ENCODE peak calls at places on chromosomes 2 and 18, in five cellular contexts. T, J, E, A and O are unnamed samples.

GRCh38 chr2:132538331-132538855 is 121.8 kb downstream of the GPR39 start:
- DNase-seq in T (no peak), J (no peak), E (no peak), A (no peak), O (no peak)

GRCh38 chr2:163593941-163594340 is 141.9 kb downstream of the FIGN start:
- DNase-seq in T (no peak), J (no peak), E (no peak), A (no peak), O (no peak)

GRCh38 chr2:161146996-161147395 is 13.2 kb upstream of the TANK start:
- DNase-seq in T (no peak), J (no peak), E (no peak), A (no peak), O (no peak)

GRCh38 chr2:76985387-76986136 is 536.6 kb downstream of the LRRTM4 start:
- DNase-seq in T (no peak), J (no peak), E (peak; percentile 45), A (peak; percentile 33), O (no peak)

GRCh38 chr2:54060000-54060399 is 55.4 kb upstream of the ACYP2 start:
- DNase-seq in T (peak; percentile 65), J (no peak), E (no peak), A (no peak), O (no peak)

GRCh38 chr2:98869868-98870267 is 66.2 kb downstream of the CRACDL start:
- DNase-seq in T (no peak), J (no peak), E (no peak), A (no peak), O (no peak)

GRCh38 chr2:52995439-52995838 is 772.2 kb upstream of the CHAC2 start:
- DNase-seq in T (peak; percentile 32), J (no peak), E (no peak), A (no peak), O (no peak)

GRCh38 chr2:118437501-118437900 is 349.2 kb downstream of the INSIG2 start:
- DNase-seq in T (no peak), J (no peak), E (no peak), A (no peak), O (no peak)

DNA sequence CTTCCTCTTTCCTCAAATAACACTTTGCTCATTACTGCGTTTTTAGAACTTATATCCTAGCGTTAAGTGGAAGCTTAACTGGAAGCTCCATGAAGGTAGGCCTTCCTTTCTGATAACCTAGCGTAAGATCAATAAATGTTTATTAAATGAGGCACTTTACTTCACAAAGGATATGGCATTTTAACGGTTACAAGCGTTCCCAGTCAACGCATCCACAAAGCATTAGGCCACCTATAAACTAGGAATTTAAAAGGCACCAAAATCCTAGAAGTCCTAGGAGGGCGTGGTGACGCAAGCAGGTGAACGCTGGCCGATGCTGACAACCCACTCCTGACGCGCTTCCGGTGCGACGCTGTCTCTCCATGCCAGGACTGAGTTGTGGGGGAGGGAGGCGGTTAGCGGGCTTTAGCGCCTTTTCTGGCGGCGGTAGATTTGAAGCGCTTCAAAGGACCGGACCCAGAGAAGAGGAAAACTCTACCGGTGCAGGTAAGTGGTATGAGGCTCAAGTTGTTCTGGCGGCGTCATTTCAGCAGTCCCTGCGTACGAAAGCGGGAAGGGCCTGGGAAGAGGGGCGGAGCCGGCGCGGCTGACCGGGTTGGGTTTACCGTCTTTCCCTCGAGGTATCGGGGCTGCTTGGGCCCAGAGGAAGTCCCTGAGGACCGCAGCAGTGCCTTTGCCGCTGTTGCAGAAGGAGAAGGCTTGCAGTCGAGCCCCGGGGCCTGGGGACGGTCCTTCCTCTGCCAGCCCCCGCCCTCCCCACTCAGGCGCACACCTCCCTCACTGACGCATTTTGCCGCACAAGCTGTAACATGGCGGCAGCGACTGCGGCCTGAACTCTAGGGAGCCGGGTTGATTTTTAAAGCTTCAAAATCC is at the start of gene PPIG:
- DNase-seq in T (peak; percentile 91), J (peak; percentile 56), E (peak; percentile 72), A (peak; percentile 94), O (peak; percentile 95)
- H2AK5ac ChIP-seq in T (peak within 1 kb of the TSS; percentile 67), J (peak within 1 kb of the TSS; percentile 65), E (no peak within 1 kb of the TSS), A (peak within 1 kb of the TSS; percentile 87), O (peak within 1 kb of the TSS; percentile 1)

GRCh38 chr18:26457611-26458350 is 90.6 kb downstream of the KCTD1 start:
- DNase-seq in T (no peak), J (peak; percentile 75), E (peak; percentile 33), A (no peak), O (peak; percentile 30)
- H3K36me3 ChIP-seq in T (peaks cover 7% of the 10 kb centered on the region), J (no peaks in the 10 kb centered on the region), E (peaks cover 86% of the 10 kb centered on the region), A (peaks cover 8% of the 10 kb centered on the region), O (peaks cover 6% of the 10 kb centered on the region)

GRCh38 chr2:104687147-104687546 is 166.8 kb upstream of the POU3F3 start:
- DNase-seq in T (no peak), J (no peak), E (no peak), A (no peak), O (no peak)
- H3K14ac ChIP-seq in T (no peak overlapping the region), J (no peak overlapping the region), E (no peak overlapping the region), A (no peak overlapping the region), O (no peak overlapping the region)

GRCh38 chr2:215713393-215713792 is 277.5 kb upstream of the FN1 start:
- DNase-seq in T (peak; percentile 90), J (no peak), E (no peak), A (peak; percentile 92), O (no peak)

GRCh38 chr2:215711484-215712034 is 275.7 kb upstream of the FN1 start:
- DNase-seq in T (peak; percentile 78), J (no peak), E (no peak), A (peak; percentile 74), O (no peak)

GRCh38 chr2:215712219-215712849 is 276.5 kb upstream of the FN1 start:
- DNase-seq in T (no peak), J (no peak), E (no peak), A (peak; percentile 32), O (no peak)

GRCh38 chr2:215716971-215717370 is 281.1 kb upstream of the FN1 start:
- DNase-seq in T (no peak), J (no peak), E (no peak), A (no peak), O (no peak)

GRCh38 chr2:215712850-215713230 is 277.0 kb upstream of the FN1 start:
- DNase-seq in T (peak; percentile 47), J (no peak), E (no peak), A (peak; percentile 59), O (no peak)
- H2AK5ac ChIP-seq in T (peak overlapping the region; percentile 92), J (no peak overlapping the region), E (no peak overlapping the region), A (peak overlapping the region; percentile 88), O (peak overlapping the region; percentile 32)

DNA sequence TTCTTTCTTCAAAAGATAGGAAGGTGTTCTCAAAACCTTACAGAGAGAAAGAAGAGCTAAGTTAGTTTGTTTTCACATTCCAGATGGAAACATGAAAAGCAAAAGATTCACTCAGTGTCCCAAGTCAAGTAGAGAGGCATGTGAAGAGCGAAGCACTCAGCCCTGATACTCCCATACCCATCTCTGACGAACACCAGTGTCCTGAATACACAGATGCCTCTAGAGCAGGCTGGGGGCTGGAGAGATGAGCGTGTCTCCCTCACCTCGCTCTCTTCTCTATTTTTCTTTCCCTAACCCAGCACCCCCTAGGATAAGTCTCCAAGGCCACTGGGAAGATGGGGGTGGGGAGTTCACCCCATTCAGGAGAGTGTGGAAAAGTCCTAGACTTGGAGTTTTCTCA is 227.8 kb downstream of the TMEM163 start:
- DNase-seq in T (no peak), J (no peak), E (no peak), A (no peak), O (no peak)
- H3K36me3 ChIP-seq in T (no peaks in the 10 kb centered on the region), J (no peaks in the 10 kb centered on the region), E (no peaks in the 10 kb centered on the region), A (no peaks in the 10 kb centered on the region), O (no peaks in the 10 kb centered on the region)

GRCh38 chr2:61537590-61538178 is 472 bp downstream of the XPO1 start:
- DNase-seq in T (no peak), J (no peak), E (peak; percentile 15), A (no peak), O (no peak)
- H3K14ac ChIP-seq in T (peak overlapping the region; percentile 78), J (peak overlapping the region; percentile 12), E (peak overlapping the region; percentile 38), A (no peak overlapping the region), O (peak overlapping the region; percentile 96)